ENCODE peak calls at places on chromosomes 4 and X, in six cellular contexts. One of them, this sample, is unnamed.

GRCh38 chr4:143514432-143514831 is 930 bp downstream of the SMARCA5 start:
- DNase-seq in GM12865: peak; percentile 33
- DNase-seq in NCI-H1092 treated with DMSO at 0.1 percent for 48 hours: peak; percentile 48
- DNase-seq in mesendoderm: peak; percentile 75
- DNase-seq in activated CD8-positive, alpha-beta memory T cell treated with anti-CD3 and anti-CD28 coated beads for 1 hour: no peak
- DNase-seq in Calu3: peak; percentile 6
- DNase-seq in this sample: peak; percentile 43

GRCh38 chr4:75244325-75244724 is 269.9 kb downstream of the RCHY1 start:
- DNase-seq in Calu3: no peak
- DNase-seq in mesendoderm: no peak
- DNase-seq in activated CD8-positive, alpha-beta memory T cell treated with anti-CD3 and anti-CD28 coated beads for 1 hour: no peak
- DNase-seq in GM12865: no peak
- DNase-seq in NCI-H1092 treated with DMSO at 0.1 percent for 48 hours: no peak
- DNase-seq in this sample: no peak

GRCh38 chr4:182808673-182809416 is 108.3 kb downstream of the DCTD start:
- DNase-seq in NCI-H1092 treated with DMSO at 0.1 percent for 48 hours: no peak
- DNase-seq in mesendoderm: no peak
- DNase-seq in activated CD8-positive, alpha-beta memory T cell treated with anti-CD3 and anti-CD28 coated beads for 1 hour: peak; percentile 13
- DNase-seq in Calu3: no peak
- DNase-seq in GM12865: peak; percentile 76
- DNase-seq in this sample: no peak

GRCh38 chr4:179112441-179113170 is 1670.4 kb upstream of the AGA start:
- DNase-seq in GM12865: no peak
- DNase-seq in NCI-H1092 treated with DMSO at 0.1 percent for 48 hours: no peak
- DNase-seq in Calu3: no peak
- DNase-seq in mesendoderm: no peak
- DNase-seq in activated CD8-positive, alpha-beta memory T cell treated with anti-CD3 and anti-CD28 coated beads for 1 hour: no peak
- DNase-seq in this sample: no peak

GRCh38 chrX:270848-271367 is 10.3 kb upstream of the PLCXD1 start:
- DNase-seq in mesendoderm: no peak
- DNase-seq in activated CD8-positive, alpha-beta memory T cell treated with anti-CD3 and anti-CD28 coated beads for 1 hour: no peak
- DNase-seq in Calu3: no peak
- DNase-seq in NCI-H1092 treated with DMSO at 0.1 percent for 48 hours: no peak
- DNase-seq in GM12865: no peak
- DNase-seq in this sample: no peak

GRCh38 chrX:63436865-63437264 is 85.7 kb upstream of the SPIN4 start:
- DNase-seq in NCI-H1092 treated with DMSO at 0.1 percent for 48 hours: no peak
- DNase-seq in activated CD8-positive, alpha-beta memory T cell treated with anti-CD3 and anti-CD28 coated beads for 1 hour: no peak
- DNase-seq in GM12865: no peak
- DNase-seq in mesendoderm: no peak
- DNase-seq in Calu3: no peak
- DNase-seq in this sample: no peak

GRCh38 chr4:76589402-76589801 is 154.4 kb downstream of the SHROOM3 start:
- DNase-seq in NCI-H1092 treated with DMSO at 0.1 percent for 48 hours: no peak
- DNase-seq in Calu3: peak; percentile 32
- DNase-seq in activated CD8-positive, alpha-beta memory T cell treated with anti-CD3 and anti-CD28 coated beads for 1 hour: no peak
- DNase-seq in mesendoderm: peak; percentile 81
- DNase-seq in GM12865: no peak
- DNase-seq in this sample: no peak

GRCh38 chr4:39936565-39937418 is 40.9 kb downstream of the PDS5A start:
- DNase-seq in mesendoderm: peak; percentile 64
- DNase-seq in Calu3: no peak
- DNase-seq in activated CD8-positive, alpha-beta memory T cell treated with anti-CD3 and anti-CD28 coated beads for 1 hour: no peak
- DNase-seq in GM12865: no peak
- DNase-seq in NCI-H1092 treated with DMSO at 0.1 percent for 48 hours: no peak
- DNase-seq in this sample: no peak

GRCh38 chrX:153306527-153307115 is 14.9 kb downstream of the PNMA6F start:
- DNase-seq in GM12865: no peak
- DNase-seq in activated CD8-positive, alpha-beta memory T cell treated with anti-CD3 and anti-CD28 coated beads for 1 hour: no peak
- DNase-seq in mesendoderm: no peak
- DNase-seq in NCI-H1092 treated with DMSO at 0.1 percent for 48 hours: no peak
- DNase-seq in Calu3: no peak
- DNase-seq in this sample: no peak

This sample was measured in G401.